ENCODE peak calls at places on chromosomes 12 and 14, in nine cellular contexts. One of them, this sample, is unnamed.

GRCh38 chr12:39368891-39369290 is 74.0 kb downstream of the KIF21A start:
- DNase-seq in cardiac fibroblast: no peak
- DNase-seq in AG09309: no peak
- DNase-seq in GM13976: no peak
- DNase-seq in GM06990: no peak
- DNase-seq in brain microvascular endothelial cell: no peak
- DNase-seq in nephron progenitor cell: no peak
- DNase-seq in A549: no peak
- DNase-seq in neural progenitor cell: no peak
- DNase-seq in this sample: no peak

GRCh38 chr14:88983755-88984154 is 159.3 kb downstream of the TTC8 start:
- DNase-seq in A549: peak
- DNase-seq in nephron progenitor cell: no peak
- DNase-seq in AG09309: peak
- DNase-seq in neural progenitor cell: no peak
- DNase-seq in brain microvascular endothelial cell: peak
- DNase-seq in GM06990: no peak
- DNase-seq in cardiac fibroblast: peak
- DNase-seq in GM13976: no peak
- DNase-seq in this sample: no peak

GRCh38 chr12:92759634-92760268 is 57.0 kb downstream of the PLEKHG7 start:
- DNase-seq in neural progenitor cell: no peak
- DNase-seq in GM13976: no peak
- DNase-seq in nephron progenitor cell: no peak
- DNase-seq in A549: peak
- DNase-seq in GM06990: no peak
- DNase-seq in cardiac fibroblast: peak
- DNase-seq in brain microvascular endothelial cell: peak
- DNase-seq in AG09309: peak
- DNase-seq in this sample: no peak

GRCh38 chr14:49778421-49778820 is 10.5 kb downstream of the KLHDC2 start:
- DNase-seq in nephron progenitor cell: no peak
- DNase-seq in GM13976: no peak
- DNase-seq in GM06990: no peak
- DNase-seq in AG09309: no peak
- DNase-seq in cardiac fibroblast: no peak
- DNase-seq in A549: no peak
- DNase-seq in neural progenitor cell: no peak
- DNase-seq in brain microvascular endothelial cell: no peak
- DNase-seq in this sample: no peak

GRCh38 chr14:94051115-94051514 is 25.0 kb downstream of the OTUB2 start:
- DNase-seq in AG09309: no peak
- DNase-seq in neural progenitor cell: peak
- DNase-seq in nephron progenitor cell: no peak
- DNase-seq in GM13976: no peak
- DNase-seq in brain microvascular endothelial cell: peak
- DNase-seq in GM06990: no peak
- DNase-seq in A549: peak
- DNase-seq in cardiac fibroblast: peak
- DNase-seq in this sample: no peak

GRCh38 chr12:9957834-9958233 is 13.4 kb upstream of the CLEC12A start:
- DNase-seq in nephron progenitor cell: no peak
- DNase-seq in A549: no peak
- DNase-seq in cardiac fibroblast: no peak
- DNase-seq in GM06990: no peak
- DNase-seq in AG09309: no peak
- DNase-seq in brain microvascular endothelial cell: no peak
- DNase-seq in neural progenitor cell: no peak
- DNase-seq in GM13976: no peak
- DNase-seq in this sample: no peak

GRCh38 chr14:51652168-51653095 is 722 bp downstream of the FRMD6 start:
- DNase-seq in AG09309: no peak
- DNase-seq in A549: no peak
- DNase-seq in cardiac fibroblast: no peak
- DNase-seq in nephron progenitor cell: no peak
- DNase-seq in neural progenitor cell: peak
- DNase-seq in GM13976: peak
- DNase-seq in brain microvascular endothelial cell: no peak
- DNase-seq in GM06990: no peak
- DNase-seq in this sample: peak

GRCh38 chr14:100612879-100613455 is 25.8 kb upstream of the BEGAIN start:
- DNase-seq in GM13976: no peak
- DNase-seq in nephron progenitor cell: no peak
- DNase-seq in AG09309: no peak
- DNase-seq in cardiac fibroblast: no peak
- DNase-seq in GM06990: no peak
- DNase-seq in A549: no peak
- DNase-seq in neural progenitor cell: no peak
- DNase-seq in brain microvascular endothelial cell: no peak
- DNase-seq in this sample: no peak

GRCh38 chr12:96402061-96402460 is 1.8 kb upstream of the CDK17 start:
- DNase-seq in nephron progenitor cell: no peak
- DNase-seq in cardiac fibroblast: no peak
- DNase-seq in GM06990: no peak
- DNase-seq in GM13976: no peak
- DNase-seq in neural progenitor cell: peak
- DNase-seq in AG09309: no peak
- DNase-seq in brain microvascular endothelial cell: no peak
- DNase-seq in A549: no peak
- DNase-seq in this sample: no peak

GRCh38 chr12:114625294-114625851 is 58.6 kb downstream of the TBX3 start:
- DNase-seq in A549: peak
- DNase-seq in AG09309: peak
- DNase-seq in nephron progenitor cell: peak
- DNase-seq in GM06990: no peak
- DNase-seq in cardiac fibroblast: peak
- DNase-seq in brain microvascular endothelial cell: peak
- DNase-seq in neural progenitor cell: peak
- DNase-seq in GM13976: peak
- DNase-seq in this sample: peak

GRCh38 chr14:54173782-54174181 is 217.2 kb upstream of the BMP4 start:
- DNase-seq in brain microvascular endothelial cell: no peak
- DNase-seq in GM06990: no peak
- DNase-seq in GM13976: no peak
- DNase-seq in cardiac fibroblast: peak
- DNase-seq in neural progenitor cell: no peak
- DNase-seq in nephron progenitor cell: no peak
- DNase-seq in A549: no peak
- DNase-seq in AG09309: no peak
- DNase-seq in this sample: no peak

GRCh38 chr14:61298834-61299233 is 17.7 kb upstream of the TMEM30B start:
- DNase-seq in neural progenitor cell: no peak
- DNase-seq in A549: no peak
- DNase-seq in AG09309: no peak
- DNase-seq in brain microvascular endothelial cell: no peak
- DNase-seq in cardiac fibroblast: no peak
- DNase-seq in GM06990: no peak
- DNase-seq in GM13976: no peak
- DNase-seq in nephron progenitor cell: no peak
- DNase-seq in this sample: no peak
- TF ChIP-seq CTCF in neural progenitor cell: no peak
- TF ChIP-seq CTCF in A549: no peak
- TF ChIP-seq CTCF in AG09309: no peak
- TF ChIP-seq CTCF in brain microvascular endothelial cell: no peak
- TF ChIP-seq CTCF in cardiac fibroblast: no peak
- TF ChIP-seq CTCF in GM06990: no peak
- TF ChIP-seq CTCF in GM13976: no peak
- TF ChIP-seq CTCF in nephron progenitor cell: no peak
- TF ChIP-seq CTCF in this sample: no peak

GRCh38 chr12:13211859-13212664 is 15.5 kb downstream of the EMP1 start:
- DNase-seq in A549: peak
- DNase-seq in AG09309: no peak
- DNase-seq in GM13976: peak
- DNase-seq in cardiac fibroblast: peak
- DNase-seq in brain microvascular endothelial cell: peak
- DNase-seq in nephron progenitor cell: peak
- DNase-seq in GM06990: peak
- DNase-seq in neural progenitor cell: peak
- DNase-seq in this sample: peak
- TF ChIP-seq CTCF in A549: peak
- TF ChIP-seq CTCF in AG09309: peak
- TF ChIP-seq CTCF in GM13976: peak
- TF ChIP-seq CTCF in cardiac fibroblast: peak
- TF ChIP-seq CTCF in brain microvascular endothelial cell: peak
- TF ChIP-seq CTCF in nephron progenitor cell: peak
- TF ChIP-seq CTCF in GM06990: peak
- TF ChIP-seq CTCF in neural progenitor cell: peak
- TF ChIP-seq CTCF in this sample: peak

GRCh38 chr14:106691601-106692291 is 1165.4 kb downstream of the TMEM121 start:
- DNase-seq in brain microvascular endothelial cell: no peak
- DNase-seq in neural progenitor cell: no peak
- DNase-seq in GM06990: peak
- DNase-seq in nephron progenitor cell: peak
- DNase-seq in A549: peak
- DNase-seq in AG09309: no peak
- DNase-seq in GM13976: peak
- DNase-seq in cardiac fibroblast: no peak
- DNase-seq in this sample: peak

GRCh38 chr14:106690333-106690891 is 1164.0 kb downstream of the TMEM121 start:
- DNase-seq in AG09309: no peak
- DNase-seq in A549: no peak
- DNase-seq in nephron progenitor cell: no peak
- DNase-seq in neural progenitor cell: no peak
- DNase-seq in GM06990: no peak
- DNase-seq in cardiac fibroblast: no peak
- DNase-seq in brain microvascular endothelial cell: no peak
- DNase-seq in GM13976: no peak
- DNase-seq in this sample: no peak

DNA sequence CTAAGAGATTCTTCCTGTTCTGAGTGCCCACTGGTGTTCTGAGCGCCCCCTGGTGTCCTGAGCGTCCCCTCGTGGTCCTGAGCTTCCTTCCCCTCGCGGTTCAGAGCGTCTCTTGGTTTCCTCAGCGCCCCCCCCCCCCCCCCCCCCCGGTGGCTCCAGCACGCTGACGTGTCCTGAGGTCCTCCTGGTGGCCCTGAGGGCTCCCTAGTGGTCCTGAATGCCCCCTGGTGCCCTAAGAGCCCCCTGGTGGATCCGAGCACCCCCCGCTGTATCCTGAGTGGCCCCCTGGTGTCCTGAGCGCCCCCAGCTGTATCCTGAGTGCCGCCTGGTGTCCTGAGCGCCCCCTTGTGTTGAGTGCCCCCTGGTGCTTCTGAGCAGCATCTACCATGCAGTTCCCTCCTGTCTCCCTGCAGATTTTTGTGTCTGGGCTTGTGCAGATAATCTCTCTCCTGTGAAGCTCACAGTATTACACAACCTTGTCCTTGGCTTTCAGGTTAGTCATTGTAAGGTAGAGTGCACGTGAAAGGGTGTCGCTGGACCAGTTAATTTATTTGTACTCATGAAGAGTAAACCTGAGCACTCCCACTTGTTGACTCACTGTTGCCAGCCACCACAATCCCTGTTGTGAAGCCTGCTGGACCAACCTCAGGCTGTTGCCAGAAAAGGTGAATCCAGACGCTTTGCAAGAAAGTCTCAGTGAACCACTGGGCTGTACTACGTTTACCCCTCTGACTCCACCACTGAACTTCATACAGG is 1168.4 kb downstream of the TMEM121 start:
- DNase-seq in GM13976: peak
- DNase-seq in A549: peak
- DNase-seq in AG09309: no peak
- DNase-seq in cardiac fibroblast: no peak
- DNase-seq in GM06990: peak
- DNase-seq in neural progenitor cell: no peak
- DNase-seq in brain microvascular endothelial cell: no peak
- DNase-seq in nephron progenitor cell: no peak
- DNase-seq in this sample: peak
- TF ChIP-seq CTCF in GM13976: peak
- TF ChIP-seq CTCF in A549: no peak
- TF ChIP-seq CTCF in AG09309: no peak
- TF ChIP-seq CTCF in cardiac fibroblast: peak
- TF ChIP-seq CTCF in GM06990: peak
- TF ChIP-seq CTCF in neural progenitor cell: no peak
- TF ChIP-seq CTCF in brain microvascular endothelial cell: no peak
- TF ChIP-seq CTCF in nephron progenitor cell: no peak
- TF ChIP-seq CTCF in this sample: peak

GRCh38 chr14:74308695-74309094 is 6.0 kb upstream of the ABCD4 start:
- DNase-seq in nephron progenitor cell: no peak
- DNase-seq in A549: no peak
- DNase-seq in cardiac fibroblast: no peak
- DNase-seq in GM06990: no peak
- DNase-seq in neural progenitor cell: no peak
- DNase-seq in GM13976: no peak
- DNase-seq in AG09309: no peak
- DNase-seq in brain microvascular endothelial cell: no peak
- DNase-seq in this sample: no peak

GRCh38 chr14:74302160-74302628 is 540 bp downstream of the ABCD4 start:
- DNase-seq in AG09309: no peak
- DNase-seq in neural progenitor cell: peak
- DNase-seq in nephron progenitor cell: no peak
- DNase-seq in brain microvascular endothelial cell: peak
- DNase-seq in cardiac fibroblast: peak
- DNase-seq in GM06990: no peak
- DNase-seq in A549: peak
- DNase-seq in GM13976: peak
- DNase-seq in this sample: peak

GRCh38 chr14:74301594-74302159 is 1.1 kb downstream of the ABCD4 start:
- DNase-seq in AG09309: no peak
- DNase-seq in brain microvascular endothelial cell: no peak
- DNase-seq in cardiac fibroblast: no peak
- DNase-seq in GM13976: no peak
- DNase-seq in neural progenitor cell: no peak
- DNase-seq in GM06990: no peak
- DNase-seq in A549: no peak
- DNase-seq in nephron progenitor cell: no peak
- DNase-seq in this sample: no peak

GRCh38 chr14:74299061-74299545 is 3.6 kb downstream of the ABCD4 start:
- DNase-seq in A549: no peak
- DNase-seq in neural progenitor cell: no peak
- DNase-seq in nephron progenitor cell: no peak
- DNase-seq in cardiac fibroblast: peak
- DNase-seq in AG09309: peak
- DNase-seq in GM13976: no peak
- DNase-seq in GM06990: no peak
- DNase-seq in brain microvascular endothelial cell: peak
- DNase-seq in this sample: no peak

DNA sequence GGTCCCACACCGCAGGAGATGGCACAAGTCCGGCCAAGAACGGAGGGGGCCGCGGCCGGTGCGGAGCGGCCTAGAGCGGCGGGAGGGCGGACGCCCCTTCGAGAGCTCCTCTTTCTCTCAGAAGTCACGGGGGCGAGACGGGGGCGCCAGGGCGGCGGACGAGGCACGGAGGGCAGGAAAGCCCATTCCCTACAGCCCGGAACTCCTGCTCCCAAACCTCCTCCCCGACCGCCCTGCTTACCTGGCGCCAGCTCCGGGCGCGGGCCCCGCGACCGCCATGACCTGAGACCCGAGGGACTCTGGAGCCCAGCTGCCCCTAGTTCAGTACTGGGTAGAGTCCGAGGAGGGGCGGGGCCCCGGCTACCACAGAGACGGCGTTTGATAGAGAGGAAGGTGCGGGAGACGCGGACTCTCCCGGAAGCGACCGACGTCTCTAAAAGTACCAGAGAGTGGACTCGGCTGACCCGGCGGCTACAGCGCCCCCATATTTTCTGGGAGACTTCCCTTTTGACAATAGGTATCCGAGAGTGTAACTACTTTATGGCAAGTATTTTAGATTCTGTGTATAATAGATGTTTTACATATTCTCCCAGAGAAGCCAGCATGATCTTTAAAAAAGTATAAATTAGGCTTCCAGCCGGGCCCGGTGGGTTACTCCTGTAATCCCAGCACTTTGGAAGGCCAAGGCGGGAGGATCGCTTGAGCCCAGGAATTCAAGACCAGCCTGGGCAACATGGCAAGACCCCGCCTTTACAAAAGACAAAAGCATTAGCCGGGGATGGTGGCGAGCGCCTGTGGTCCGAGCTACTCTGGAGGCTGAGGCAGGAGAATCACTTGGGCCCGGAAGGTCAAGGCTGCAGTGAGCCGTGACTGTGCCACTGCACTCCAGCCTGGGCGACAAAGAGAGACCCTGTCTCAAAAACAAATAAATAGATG is at the start of gene ABCD4:
- DNase-seq in AG09309: peak
- DNase-seq in neural progenitor cell: peak
- DNase-seq in cardiac fibroblast: peak
- DNase-seq in brain microvascular endothelial cell: peak
- DNase-seq in A549: peak
- DNase-seq in GM13976: peak
- DNase-seq in GM06990: peak
- DNase-seq in nephron progenitor cell: peak
- DNase-seq in this sample: peak
- TF ChIP-seq CTCF in AG09309: peak
- TF ChIP-seq CTCF in neural progenitor cell: peak
- TF ChIP-seq CTCF in cardiac fibroblast: peak
- TF ChIP-seq CTCF in brain microvascular endothelial cell: peak
- TF ChIP-seq CTCF in A549: peak
- TF ChIP-seq CTCF in GM13976: peak
- TF ChIP-seq CTCF in GM06990: peak
- TF ChIP-seq CTCF in nephron progenitor cell: peak
- TF ChIP-seq CTCF in this sample: peak